ENCODE peak calls at places on chromosomes 7 and 10, in seven cellular contexts. One of them, this sample, is unnamed.

GRCh38 chr7:116571552-116571951 is 46.7 kb downstream of the CAV1 start:
- DNase-seq in RWPE2: no peak
- DNase-seq in CD8-positive, alpha-beta memory T cell: no peak
- DNase-seq in lower lobe of right lung: no peak
- DNase-seq in keratinocyte: no peak
- DNase-seq in naive thymus-derived CD4-positive, alpha-beta T cell: no peak
- DNase-seq in CD4-positive, alpha-beta memory T cell: no peak
- DNase-seq in this sample: no peak

GRCh38 chr10:126902157-126902556 is 3.1 kb upstream of the DOCK1 start:
- DNase-seq in RWPE2: peak; percentile 92
- DNase-seq in CD4-positive, alpha-beta memory T cell: no peak
- DNase-seq in CD8-positive, alpha-beta memory T cell: no peak
- DNase-seq in lower lobe of right lung: no peak
- DNase-seq in naive thymus-derived CD4-positive, alpha-beta T cell: no peak
- DNase-seq in keratinocyte: peak; percentile 89
- DNase-seq in this sample: no peak

GRCh38 chr7:116257156-116257555 is 46.8 kb downstream of the TES start:
- DNase-seq in lower lobe of right lung: no peak
- DNase-seq in CD4-positive, alpha-beta memory T cell: no peak
- DNase-seq in keratinocyte: no peak
- DNase-seq in CD8-positive, alpha-beta memory T cell: no peak
- DNase-seq in RWPE2: no peak
- DNase-seq in naive thymus-derived CD4-positive, alpha-beta T cell: no peak
- DNase-seq in this sample: no peak

GRCh38 chr7:33155811-33156210 is 26.4 kb downstream of the BBS9 start:
- DNase-seq in CD8-positive, alpha-beta memory T cell: no peak
- DNase-seq in RWPE2: no peak
- DNase-seq in naive thymus-derived CD4-positive, alpha-beta T cell: no peak
- DNase-seq in CD4-positive, alpha-beta memory T cell: no peak
- DNase-seq in keratinocyte: no peak
- DNase-seq in lower lobe of right lung: no peak
- DNase-seq in this sample: no peak

GRCh38 chr7:105014725-105015630 is 973 bp downstream of the KMT2E start:
- DNase-seq in naive thymus-derived CD4-positive, alpha-beta T cell: peak; percentile 42
- DNase-seq in lower lobe of right lung: no peak
- DNase-seq in keratinocyte: no peak
- DNase-seq in CD8-positive, alpha-beta memory T cell: peak; percentile 57
- DNase-seq in RWPE2: no peak
- DNase-seq in CD4-positive, alpha-beta memory T cell: peak; percentile 60
- DNase-seq in this sample: no peak

GRCh38 chr7:28433604-28434254 is 21.4 kb downstream of the CREB5 start:
- DNase-seq in lower lobe of right lung: no peak
- DNase-seq in naive thymus-derived CD4-positive, alpha-beta T cell: no peak
- DNase-seq in keratinocyte: no peak
- DNase-seq in CD4-positive, alpha-beta memory T cell: no peak
- DNase-seq in RWPE2: no peak
- DNase-seq in CD8-positive, alpha-beta memory T cell: no peak
- DNase-seq in this sample: no peak

GRCh38 chr10:44186150-44186549 is 198.7 kb downstream of the CXCL12 start:
- DNase-seq in CD8-positive, alpha-beta memory T cell: no peak
- DNase-seq in naive thymus-derived CD4-positive, alpha-beta T cell: no peak
- DNase-seq in keratinocyte: no peak
- DNase-seq in CD4-positive, alpha-beta memory T cell: no peak
- DNase-seq in lower lobe of right lung: no peak
- DNase-seq in RWPE2: no peak
- DNase-seq in this sample: no peak

GRCh38 chr7:28483112-28483511 is 70.8 kb downstream of the CREB5 start:
- DNase-seq in keratinocyte: no peak
- DNase-seq in naive thymus-derived CD4-positive, alpha-beta T cell: no peak
- DNase-seq in CD4-positive, alpha-beta memory T cell: no peak
- DNase-seq in RWPE2: no peak
- DNase-seq in CD8-positive, alpha-beta memory T cell: no peak
- DNase-seq in lower lobe of right lung: no peak
- DNase-seq in this sample: no peak

GRCh38 chr10:131469551-131469950 is 158.0 kb upstream of the TCERG1L start:
- DNase-seq in CD4-positive, alpha-beta memory T cell: no peak
- DNase-seq in RWPE2: no peak
- DNase-seq in CD8-positive, alpha-beta memory T cell: no peak
- DNase-seq in naive thymus-derived CD4-positive, alpha-beta T cell: no peak
- DNase-seq in lower lobe of right lung: no peak
- DNase-seq in keratinocyte: no peak
- DNase-seq in this sample: no peak

GRCh38 chr10:100327007-100327700 is 2.9 kb downstream of the PKD2L1 start:
- DNase-seq in RWPE2: no peak
- DNase-seq in CD8-positive, alpha-beta memory T cell: no peak
- DNase-seq in lower lobe of right lung: peak; percentile 55
- DNase-seq in CD4-positive, alpha-beta memory T cell: no peak
- DNase-seq in keratinocyte: no peak
- DNase-seq in naive thymus-derived CD4-positive, alpha-beta T cell: no peak
- DNase-seq in this sample: no peak

GRCh38 chr10:52778511-52779392 is 6.2 kb upstream of the MBL2 start:
- DNase-seq in RWPE2: no peak
- DNase-seq in lower lobe of right lung: no peak
- DNase-seq in naive thymus-derived CD4-positive, alpha-beta T cell: no peak
- DNase-seq in CD8-positive, alpha-beta memory T cell: no peak
- DNase-seq in keratinocyte: no peak
- DNase-seq in CD4-positive, alpha-beta memory T cell: no peak
- DNase-seq in this sample: peak; percentile 41

GRCh38 chr7:54995631-54996340 is 23.0 kb upstream of the EGFR start:
- DNase-seq in keratinocyte: no peak
- DNase-seq in naive thymus-derived CD4-positive, alpha-beta T cell: no peak
- DNase-seq in CD4-positive, alpha-beta memory T cell: peak; percentile 12
- DNase-seq in CD8-positive, alpha-beta memory T cell: no peak
- DNase-seq in RWPE2: no peak
- DNase-seq in lower lobe of right lung: no peak
- DNase-seq in this sample: no peak

GRCh38 chr10:104293021-104293420 is 24.0 kb downstream of the GSTO2 start:
- DNase-seq in CD4-positive, alpha-beta memory T cell: no peak
- DNase-seq in CD8-positive, alpha-beta memory T cell: no peak
- DNase-seq in RWPE2: no peak
- DNase-seq in keratinocyte: no peak
- DNase-seq in lower lobe of right lung: no peak
- DNase-seq in naive thymus-derived CD4-positive, alpha-beta T cell: no peak
- DNase-seq in this sample: no peak

GRCh38 chr10:69466158-69466490 is 14.9 kb downstream of the TSPAN15 start:
- DNase-seq in CD8-positive, alpha-beta memory T cell: no peak
- DNase-seq in CD4-positive, alpha-beta memory T cell: no peak
- DNase-seq in lower lobe of right lung: no peak
- DNase-seq in RWPE2: no peak
- DNase-seq in keratinocyte: no peak
- DNase-seq in naive thymus-derived CD4-positive, alpha-beta T cell: no peak
- DNase-seq in this sample: no peak

GRCh38 chr7:43249808-43250145 is 137.3 kb downstream of the HECW1 start:
- DNase-seq in keratinocyte: no peak
- DNase-seq in lower lobe of right lung: no peak
- DNase-seq in CD4-positive, alpha-beta memory T cell: no peak
- DNase-seq in RWPE2: no peak
- DNase-seq in CD8-positive, alpha-beta memory T cell: no peak
- DNase-seq in naive thymus-derived CD4-positive, alpha-beta T cell: no peak
- DNase-seq in this sample: no peak

GRCh38 chr7:138750473-138750872 is 47.3 kb upstream of the TMEM213 start:
- DNase-seq in RWPE2: no peak
- DNase-seq in naive thymus-derived CD4-positive, alpha-beta T cell: no peak
- DNase-seq in lower lobe of right lung: no peak
- DNase-seq in CD4-positive, alpha-beta memory T cell: no peak
- DNase-seq in keratinocyte: no peak
- DNase-seq in CD8-positive, alpha-beta memory T cell: no peak
- DNase-seq in this sample: no peak

GRCh38 chr10:114043532-114044250 is at the start of gene ADRB1:
- DNase-seq in keratinocyte: peak; percentile 11
- DNase-seq in CD4-positive, alpha-beta memory T cell: no peak
- DNase-seq in RWPE2: peak; percentile 88
- DNase-seq in lower lobe of right lung: peak; percentile 93
- DNase-seq in CD8-positive, alpha-beta memory T cell: peak; percentile 10
- DNase-seq in naive thymus-derived CD4-positive, alpha-beta T cell: peak; percentile 2
- DNase-seq in this sample: peak; percentile 22

GRCh38 chr10:78717200-78717599 is 351.6 kb upstream of the ZMIZ1 start:
- DNase-seq in lower lobe of right lung: no peak
- DNase-seq in keratinocyte: no peak
- DNase-seq in CD4-positive, alpha-beta memory T cell: no peak
- DNase-seq in CD8-positive, alpha-beta memory T cell: no peak
- DNase-seq in RWPE2: no peak
- DNase-seq in naive thymus-derived CD4-positive, alpha-beta T cell: no peak
- DNase-seq in this sample: no peak

GRCh38 chr10:96833220-96834001 is 1.3 kb downstream of the LCOR start:
- DNase-seq in CD4-positive, alpha-beta memory T cell: no peak
- DNase-seq in keratinocyte: no peak
- DNase-seq in RWPE2: no peak
- DNase-seq in naive thymus-derived CD4-positive, alpha-beta T cell: no peak
- DNase-seq in CD8-positive, alpha-beta memory T cell: peak; percentile 14
- DNase-seq in lower lobe of right lung: no peak
- DNase-seq in this sample: no peak

GRCh38 chr7:31051598-31052503 is at the start of gene ADCYAP1R1:
- DNase-seq in RWPE2: no peak
- DNase-seq in CD8-positive, alpha-beta memory T cell: no peak
- DNase-seq in CD4-positive, alpha-beta memory T cell: no peak
- DNase-seq in lower lobe of right lung: no peak
- DNase-seq in keratinocyte: no peak
- DNase-seq in naive thymus-derived CD4-positive, alpha-beta T cell: no peak
- DNase-seq in this sample: no peak

GRCh38 chr7:127713758-127714157 is 61.8 kb downstream of the SND1 start:
- DNase-seq in RWPE2: no peak
- DNase-seq in CD4-positive, alpha-beta memory T cell: no peak
- DNase-seq in CD8-positive, alpha-beta memory T cell: no peak
- DNase-seq in lower lobe of right lung: no peak
- DNase-seq in keratinocyte: no peak
- DNase-seq in naive thymus-derived CD4-positive, alpha-beta T cell: no peak
- DNase-seq in this sample: no peak

GRCh38 chr10:60353519-60354258 is 36.0 kb downstream of the ANK3 start:
- DNase-seq in naive thymus-derived CD4-positive, alpha-beta T cell: no peak
- DNase-seq in CD8-positive, alpha-beta memory T cell: no peak
- DNase-seq in lower lobe of right lung: no peak
- DNase-seq in CD4-positive, alpha-beta memory T cell: no peak
- DNase-seq in RWPE2: no peak
- DNase-seq in keratinocyte: no peak
- DNase-seq in this sample: no peak

GRCh38 chr10:124299726-124300125 is 119.0 kb downstream of the OAT start:
- DNase-seq in keratinocyte: no peak
- DNase-seq in CD4-positive, alpha-beta memory T cell: no peak
- DNase-seq in CD8-positive, alpha-beta memory T cell: no peak
- DNase-seq in RWPE2: no peak
- DNase-seq in naive thymus-derived CD4-positive, alpha-beta T cell: no peak
- DNase-seq in lower lobe of right lung: no peak
- DNase-seq in this sample: no peak

DNA sequence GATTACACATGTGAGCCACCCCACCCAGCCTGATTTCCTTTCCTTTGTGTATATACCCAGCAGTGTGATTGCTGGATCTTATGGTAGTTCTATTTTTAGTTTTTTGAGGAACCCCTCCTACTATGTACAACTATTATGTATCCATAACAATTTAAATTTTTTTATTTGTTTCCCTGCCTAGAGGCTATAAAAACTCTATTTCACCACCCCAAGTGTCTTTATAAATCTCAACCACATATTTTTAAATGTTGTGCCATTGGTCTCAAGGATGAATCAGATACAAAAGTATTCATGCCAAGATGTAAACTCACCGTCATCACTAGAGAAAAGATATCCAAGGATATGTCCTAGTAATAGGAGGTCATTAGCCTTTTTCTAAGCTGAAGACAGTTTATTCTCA is 29.2 kb downstream of the COL1A2 start:
- DNase-seq in RWPE2: no peak
- DNase-seq in keratinocyte: no peak
- DNase-seq in CD8-positive, alpha-beta memory T cell: no peak
- DNase-seq in naive thymus-derived CD4-positive, alpha-beta T cell: no peak
- DNase-seq in lower lobe of right lung: no peak
- DNase-seq in CD4-positive, alpha-beta memory T cell: no peak
- DNase-seq in this sample: no peak
- H3K36me3 ChIP-seq in RWPE2: no peaks in the 10 kb centered on the region
- H3K36me3 ChIP-seq in keratinocyte: no peaks in the 10 kb centered on the region
- H3K36me3 ChIP-seq in CD8-positive, alpha-beta memory T cell: no peaks in the 10 kb centered on the region
- H3K36me3 ChIP-seq in naive thymus-derived CD4-positive, alpha-beta T cell: no peaks in the 10 kb centered on the region
- H3K36me3 ChIP-seq in lower lobe of right lung: peaks cover 63% of the 10 kb centered on the region
- H3K36me3 ChIP-seq in CD4-positive, alpha-beta memory T cell: no peaks in the 10 kb centered on the region
- H3K36me3 ChIP-seq in this sample: peaks cover 22% of the 10 kb centered on the region

GRCh38 chr10:25766687-25767221 is 167.3 kb upstream of the MYO3A start:
- DNase-seq in RWPE2: no peak
- DNase-seq in keratinocyte: no peak
- DNase-seq in lower lobe of right lung: no peak
- DNase-seq in naive thymus-derived CD4-positive, alpha-beta T cell: no peak
- DNase-seq in CD8-positive, alpha-beta memory T cell: no peak
- DNase-seq in CD4-positive, alpha-beta memory T cell: no peak
- DNase-seq in this sample: peak; percentile 76
- H3K9me3 ChIP-seq in RWPE2: no peaks in the 10 kb centered on the region
- H3K9me3 ChIP-seq in keratinocyte: no peaks in the 10 kb centered on the region
- H3K9me3 ChIP-seq in lower lobe of right lung: no peaks in the 10 kb centered on the region
- H3K9me3 ChIP-seq in naive thymus-derived CD4-positive, alpha-beta T cell: no peaks in the 10 kb centered on the region
- H3K9me3 ChIP-seq in CD8-positive, alpha-beta memory T cell: no peaks in the 10 kb centered on the region
- H3K9me3 ChIP-seq in CD4-positive, alpha-beta memory T cell: no peaks in the 10 kb centered on the region
- H3K9me3 ChIP-seq in this sample: no peaks in the 10 kb centered on the region

DNA sequence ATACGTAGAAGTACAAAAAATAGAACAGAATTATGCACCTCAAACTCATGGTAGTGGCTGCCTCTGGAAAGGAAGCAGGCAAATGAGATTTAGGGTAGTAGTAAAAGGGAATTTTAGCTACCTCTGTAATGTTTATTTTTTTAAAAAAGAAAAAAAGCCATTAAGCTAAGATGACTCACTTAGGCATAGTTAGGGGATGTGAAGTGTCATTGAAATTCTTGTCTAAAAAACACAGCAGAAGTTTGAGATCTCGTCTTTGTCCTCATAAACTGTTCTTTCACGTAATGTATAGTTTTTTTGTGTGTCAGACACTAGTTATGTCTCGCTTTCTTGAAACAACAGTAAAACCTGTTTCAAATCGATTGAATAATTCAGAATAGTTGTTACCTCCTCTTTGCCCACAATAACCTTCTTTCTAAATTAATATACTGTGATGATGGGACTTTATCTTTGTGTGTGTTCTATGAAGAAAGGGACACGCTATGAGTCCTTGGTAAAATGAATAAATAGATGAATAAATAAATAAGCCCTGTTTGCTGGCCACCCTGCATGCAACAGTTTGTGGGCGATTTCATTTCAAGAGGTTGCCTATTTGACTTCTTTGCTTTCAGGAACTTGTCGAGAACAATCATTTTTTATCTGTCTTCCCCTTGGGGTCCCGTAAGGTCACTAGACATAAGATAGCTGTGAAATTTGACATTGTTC is 14.5 kb upstream of the FBXW4 start:
- DNase-seq in RWPE2: no peak
- DNase-seq in CD4-positive, alpha-beta memory T cell: no peak
- DNase-seq in CD8-positive, alpha-beta memory T cell: no peak
- DNase-seq in naive thymus-derived CD4-positive, alpha-beta T cell: no peak
- DNase-seq in lower lobe of right lung: no peak
- DNase-seq in keratinocyte: no peak
- DNase-seq in this sample: no peak
- H3K27ac ChIP-seq in RWPE2: no peak overlapping the region
- H3K27ac ChIP-seq in CD4-positive, alpha-beta memory T cell: no peak overlapping the region
- H3K27ac ChIP-seq in CD8-positive, alpha-beta memory T cell: no peak overlapping the region
- H3K27ac ChIP-seq in naive thymus-derived CD4-positive, alpha-beta T cell: no peak overlapping the region
- H3K27ac ChIP-seq in lower lobe of right lung: no peak overlapping the region
- H3K27ac ChIP-seq in keratinocyte: no peak overlapping the region
- H3K27ac ChIP-seq in this sample: no peak overlapping the region

DNA sequence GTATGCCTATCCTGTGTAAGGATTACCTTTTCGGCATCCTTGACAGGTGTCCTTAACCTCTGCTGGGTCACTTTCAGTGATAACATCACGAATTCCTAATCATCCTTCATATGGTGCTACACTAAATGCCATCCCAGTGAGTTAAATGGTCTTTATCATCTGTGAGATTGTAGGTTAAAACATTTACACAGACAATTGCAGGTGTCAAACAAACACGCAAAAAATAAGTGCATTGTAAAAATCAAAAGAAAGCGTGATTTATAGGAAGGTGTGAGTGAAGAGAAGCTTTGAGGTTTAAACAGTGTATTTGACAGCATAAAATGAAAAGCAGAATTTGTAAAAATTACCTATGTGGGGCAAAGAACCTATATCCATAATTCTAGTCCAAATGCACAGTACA is 111.5 kb upstream of the IFRD1 start:
- DNase-seq in CD4-positive, alpha-beta memory T cell: no peak
- DNase-seq in naive thymus-derived CD4-positive, alpha-beta T cell: no peak
- DNase-seq in RWPE2: no peak
- DNase-seq in keratinocyte: no peak
- DNase-seq in CD8-positive, alpha-beta memory T cell: no peak
- DNase-seq in lower lobe of right lung: no peak
- DNase-seq in this sample: no peak
- H3K36me3 ChIP-seq in CD4-positive, alpha-beta memory T cell: peaks cover 3% of the 10 kb centered on the region
- H3K36me3 ChIP-seq in naive thymus-derived CD4-positive, alpha-beta T cell: no peaks in the 10 kb centered on the region
- H3K36me3 ChIP-seq in RWPE2: peaks cover 46% of the 10 kb centered on the region
- H3K36me3 ChIP-seq in keratinocyte: peaks cover 6% of the 10 kb centered on the region
- H3K36me3 ChIP-seq in CD8-positive, alpha-beta memory T cell: peaks cover 7% of the 10 kb centered on the region
- H3K36me3 ChIP-seq in lower lobe of right lung: peaks cover 61% of the 10 kb centered on the region
- H3K36me3 ChIP-seq in this sample: no peaks in the 10 kb centered on the region

This sample was measured in iPS DF 6.9.